ENCODE peak calls at places on chromosome X, in six cellular contexts. A is left lung, U is right cardiac atrium, Z is OCI-LY7, H is adipocyte, X is cardiac muscle cell. W is an unnamed sample.

GRCh38 chrX:32995427-32995826 is 215.9 kb downstream of the DMD start:
- DNase-seq in Z (no peak), X (no peak), U (no peak), A (no peak), H (no peak), W (no peak)

GRCh38 chrX:50721771-50722521 is 92.0 kb downstream of the SHROOM4 start:
- DNase-seq in Z (no peak), U (no peak), H (no peak), X (no peak), A (no peak), W (no peak)

GRCh38 chrX:38664285-38664684 is 102.9 kb downstream of the TSPAN7 start:
- DNase-seq in H (peak; percentile 65), A (no peak), X (peak; percentile 53), U (no peak), Z (peak; percentile 13), W (no peak)

GRCh38 chrX:106954041-106954440 is 33.8 kb downstream of the CLDN2 start:
- DNase-seq in X (no peak), H (no peak), U (no peak), A (no peak), Z (no peak), W (no peak)

GRCh38 chrX:19569121-19569805 is 54.0 kb upstream of the MAP3K15 start:
- DNase-seq in U (peak; percentile 72), A (no peak), X (no peak), H (no peak), Z (no peak), W (peak; percentile 50)

GRCh38 chrX:51860679-51861078 is 32.7 kb upstream of the MAGED1 start:
- DNase-seq in Z (peak; percentile 33), A (no peak), X (peak; percentile 63), H (peak; percentile 57), U (no peak), W (no peak)

GRCh38 chrX:130174051-130174704 is 2.4 kb downstream of the RAB33A start:
- DNase-seq in H (peak; percentile 66), X (peak; percentile 75), Z (no peak), A (no peak), U (peak; percentile 81), W (peak; percentile 39)

GRCh38 chrX:10939384-10939783 is 171.7 kb upstream of the HCCS start:
- DNase-seq in X (no peak), A (no peak), U (no peak), Z (no peak), H (no peak), W (no peak)

GRCh38 chrX:394830-395229 is 8.1 kb upstream of the PPP2R3B start:
- DNase-seq in A (no peak), H (no peak), Z (no peak), U (no peak), X (no peak), W (no peak)

GRCh38 chrX:115344885-115345653 is 55.6 kb downstream of the LUZP4 start:
- DNase-seq in H (peak; percentile 95), X (peak; percentile 97), Z (no peak), U (peak; percentile 93), A (peak; percentile 87), W (peak; percentile 80)

GRCh38 chrX:83984961-83985360 is 124.0 kb downstream of the CYLC1 start:
- DNase-seq in Z (no peak), X (no peak), U (no peak), H (no peak), A (no peak), W (no peak)

GRCh38 chrX:74924449-74925209 is 623 bp downstream of the NEXMIF start:
- DNase-seq in U (peak; percentile 63), H (peak; percentile 18), X (peak; percentile 25), A (peak; percentile 38), Z (no peak), W (peak; percentile 8)

GRCh38 chrX:63503541-63503940 is 152.4 kb upstream of the SPIN4 start:
- DNase-seq in H (peak; percentile 43), Z (no peak), U (no peak), X (peak; percentile 70), A (no peak), W (no peak)

GRCh38 chrX:43693602-43694406 is 37.7 kb downstream of the MAOA start:
- DNase-seq in U (no peak), H (peak; percentile 28), X (no peak), A (peak; percentile 34), Z (no peak), W (no peak)

GRCh38 chrX:55450259-55450658 is 1.7 kb upstream of the MAGEH1 start:
- DNase-seq in Z (no peak), U (peak; percentile 36), X (peak; percentile 21), H (peak; percentile 2), A (no peak), W (no peak)

GRCh38 chrX:81779701-81780100 is 577.8 kb downstream of the SH3BGRL start:
- DNase-seq in A (no peak), U (no peak), Z (no peak), X (no peak), H (no peak), W (no peak)

GRCh38 chrX:110341189-110342035 is 17.2 kb upstream of the RTL9 start:
- DNase-seq in A (no peak), X (peak; percentile 74), Z (peak; percentile 24), H (peak; percentile 75), U (no peak), W (no peak)

GRCh38 chrX:140764401-140764919 is 54.9 kb downstream of the LINC00632 start:
- DNase-seq in X (peak; percentile 73), H (peak; percentile 67), A (peak; percentile 55), U (peak; percentile 77), Z (no peak), W (peak; percentile 25)

GRCh38 chrX:76893930-76894329 is 466.4 kb downstream of the MAGEE1 start:
- DNase-seq in Z (peak; percentile 1), X (no peak), A (no peak), U (no peak), H (no peak), W (no peak)

GRCh38 chrX:140249122-140249521 is 255.7 kb downstream of the SOX3 start:
- DNase-seq in Z (no peak), A (no peak), H (no peak), X (no peak), U (no peak), W (no peak)

GRCh38 chrX:40570346-40571093 is 10.2 kb upstream of the ATP6AP2 start:
- DNase-seq in H (no peak), A (no peak), Z (no peak), X (peak; percentile 3), U (no peak), W (no peak)

GRCh38 chrX:11423362-11423818 is 130.2 kb downstream of the AMELX start:
- DNase-seq in Z (peak; percentile 21), U (peak; percentile 38), X (peak; percentile 80), H (no peak), A (no peak), W (no peak)

GRCh38 chrX:116436358-116436816 is at the start of gene SLC6A14:
- DNase-seq in X (no peak), Z (no peak), U (no peak), H (no peak), A (peak; percentile 57), W (no peak)

GRCh38 chrX:46758956-46759644 is at the start of gene SLC9A7:
- DNase-seq in X (peak; percentile 72), A (peak; percentile 75), Z (peak; percentile 85), U (peak; percentile 92), H (peak; percentile 79), W (peak; percentile 59)

GRCh38 chrX:68699960-68700746 is 52.7 kb downstream of the STARD8 start:
- DNase-seq in X (peak; percentile 42), H (no peak), Z (no peak), A (no peak), U (peak; percentile 62), W (no peak)
- H3K4me1 ChIP-seq in X (no peaks in the 10 kb centered on the region), H (no peaks in the 10 kb centered on the region), Z (no peaks in the 10 kb centered on the region), A (peaks cover 58% of the 10 kb centered on the region), U (peaks cover 8% of the 10 kb centered on the region), W (peaks cover 24% of the 10 kb centered on the region)

DNA sequence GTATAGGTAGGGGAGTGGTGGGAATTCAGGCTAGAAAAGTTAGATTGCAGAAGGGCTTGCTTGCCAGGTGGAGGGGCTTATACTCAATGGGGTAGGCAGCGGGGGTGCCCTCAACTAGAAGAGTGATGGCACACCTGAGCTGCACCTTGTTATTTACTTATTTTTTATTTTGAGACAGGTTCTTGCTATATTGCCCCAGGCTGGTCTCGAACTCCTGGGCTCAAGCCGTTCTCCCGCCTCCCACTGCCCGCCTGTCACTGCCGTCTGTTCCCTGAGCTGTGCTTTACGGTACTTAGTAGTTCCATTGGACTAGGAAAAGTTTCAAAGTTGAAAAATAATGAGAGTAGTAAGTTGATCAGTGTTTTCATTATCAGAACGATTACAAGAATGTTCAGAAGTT is 2.0 kb downstream of the ZFX start:
- DNase-seq in U (no peak), A (no peak), X (no peak), H (no peak), Z (no peak), W (no peak)
- H3K4me1 ChIP-seq in U (peaks cover 7% of the 10 kb centered on the region), A (peaks cover 63% of the 10 kb centered on the region), X (peaks cover 51% of the 10 kb centered on the region), H (peaks cover 70% of the 10 kb centered on the region), Z (peaks cover 59% of the 10 kb centered on the region), W (peaks cover 31% of the 10 kb centered on the region)

GRCh38 chrX:15913161-15913560 is 58.5 kb upstream of the AP1S2 start:
- DNase-seq in U (no peak), A (no peak), H (no peak), X (no peak), Z (no peak), W (no peak)

GRCh38 chrX:15911729-15912550 is 57.3 kb upstream of the AP1S2 start:
- DNase-seq in A (no peak), Z (no peak), X (peak; percentile 63), U (no peak), H (no peak), W (no peak)

GRCh38 chrX:15915959-15916703 is 61.5 kb upstream of the AP1S2 start:
- DNase-seq in U (no peak), Z (no peak), X (peak; percentile 46), H (no peak), A (no peak), W (no peak)

GRCh38 chrX:15916704-15917084 is 62.1 kb upstream of the AP1S2 start:
- DNase-seq in X (no peak), Z (no peak), H (no peak), U (no peak), A (no peak), W (no peak)

DNA sequence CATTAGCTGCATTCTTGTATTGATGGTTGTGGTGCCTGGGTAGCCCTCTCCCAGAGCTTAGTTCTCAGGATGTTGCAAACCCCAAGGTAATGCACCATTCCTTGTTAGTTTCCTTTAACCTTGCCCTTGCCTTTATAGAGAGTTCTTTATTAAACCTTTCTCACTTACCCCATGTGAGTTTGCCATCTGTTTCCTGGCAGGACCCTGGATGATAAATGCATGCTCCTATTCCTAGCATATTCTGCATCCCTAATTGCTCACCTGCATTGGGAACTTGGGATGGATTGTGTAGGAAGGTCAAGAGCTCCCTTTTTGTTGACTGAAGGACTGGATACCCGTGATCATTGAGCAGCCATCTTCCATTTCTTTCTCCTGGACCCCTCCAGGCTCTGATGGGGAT is 59.9 kb upstream of the AP1S2 start:
- DNase-seq in U (no peak), A (no peak), Z (no peak), X (no peak), H (no peak), W (no peak)
- H3K4me1 ChIP-seq in U (no peaks in the 10 kb centered on the region), A (peaks cover 6% of the 10 kb centered on the region), Z (peaks cover 4% of the 10 kb centered on the region), X (no peaks in the 10 kb centered on the region), H (peaks cover 10% of the 10 kb centered on the region), W (no peaks in the 10 kb centered on the region)

DNA sequence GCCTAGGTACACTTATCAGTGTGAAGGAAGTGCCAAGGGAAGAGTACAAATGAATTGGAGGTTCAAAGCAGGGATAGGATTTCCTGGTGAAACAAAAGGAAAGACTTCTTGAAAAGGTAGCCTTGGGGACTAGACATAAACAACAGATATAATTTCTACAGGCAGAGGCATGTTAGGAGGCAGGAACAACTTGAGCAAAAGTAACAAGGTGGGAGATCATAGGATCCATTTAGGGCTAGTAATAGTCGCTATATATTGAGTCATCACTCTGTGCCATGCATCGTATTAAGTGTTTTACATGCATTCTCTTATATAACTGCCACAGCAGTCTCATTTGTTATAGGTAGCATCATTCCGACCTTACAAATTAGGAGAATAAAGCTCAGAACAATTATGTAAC is 98.3 kb upstream of the EOLA2 start:
- DNase-seq in Z (no peak), U (no peak), A (no peak), H (no peak), X (no peak), W (no peak)
- H3K4me1 ChIP-seq in Z (no peaks in the 10 kb centered on the region), U (peaks cover 1% of the 10 kb centered on the region), A (no peaks in the 10 kb centered on the region), H (peaks cover 17% of the 10 kb centered on the region), X (no peaks in the 10 kb centered on the region), W (no peaks in the 10 kb centered on the region)